ENCODE peak calls at places on chromosome 21, in nine cellular contexts. E, C, U, W, I, Y, O, G and P are unnamed samples.

GRCh38 chr21:43370091-43370658 is 56.8 kb downstream of the SIK1 start:
- DNase-seq in E (no peak), C (no peak), U (no peak), W (no peak), I (peak), Y (no peak), O (no peak), G (no peak), P (no peak)

GRCh38 chr21:39863111-39863510 is 4.1 kb upstream of the PCP4 start:
- DNase-seq in E (no peak), C (no peak), U (no peak), W (peak), I (peak), Y (no peak), O (peak), G (no peak), P (peak)

GRCh38 chr21:25732091-25732760 is 2.5 kb downstream of the ATP5PF start:
- DNase-seq in E (peak), C (no peak), U (no peak), W (no peak), I (peak), Y (no peak), O (no peak), G (no peak), P (no peak)

GRCh38 chr21:45017376-45017960 is 56.9 kb upstream of the ADARB1 start:
- DNase-seq in E (no peak), C (no peak), U (no peak), W (no peak), I (peak), Y (peak), O (no peak), G (no peak), P (no peak)

GRCh38 chr21:38950388-38951094 is 144.8 kb downstream of the ETS2 start:
- DNase-seq in E (no peak), C (no peak), U (peak), W (no peak), I (peak), Y (no peak), O (peak), G (no peak), P (peak)

GRCh38 chr21:32834825-32835224 is 63.3 kb upstream of the PAXBP1 start:
- DNase-seq in E (peak), C (no peak), U (no peak), W (no peak), I (no peak), Y (no peak), O (no peak), G (no peak), P (no peak)

GRCh38 chr21:45460611-45461368 is 55.8 kb downstream of the COL18A1 start:
- DNase-seq in E (peak), C (no peak), U (peak), W (no peak), I (no peak), Y (no peak), O (no peak), G (no peak), P (no peak)

GRCh38 chr21:44598031-44598430 is 2.4 kb upstream of the KRTAP10-7 start:
- DNase-seq in E (peak), C (no peak), U (no peak), W (no peak), I (no peak), Y (no peak), O (no peak), G (no peak), P (no peak)